ENCODE peak calls at places on chromosome 4, in ten cellular contexts. T is epithelial cell of prostate; O is astrocyte of the hippocampus; C is ureter; Y is right lobe of liver; U is mesendoderm; W is left kidney; J is HCT116; V is AG08395; E is stimulated activated CD4-positive, alpha-beta T cell treated with anti-CD3 and anti-CD28 coated beads, Interleukin-2, amount 100 ng/mL, for 48 hours. G is an unnamed sample.

GRCh38 chr4:123516576-123516975 is 120.0 kb downstream of the SPRY1 start:
- DNase-seq in O (no peak), U (no peak), Y (no peak), W (peak), J (no peak), C (no peak), V (no peak), T (no peak), E (no peak), G (no peak)

GRCh38 chr4:1368421-1369090 is 21.5 kb downstream of the UVSSA start:
- DNase-seq in E (no peak), O (no peak), Y (peak), T (no peak), V (no peak), C (no peak), W (peak), J (no peak), U (no peak), G (no peak)

GRCh38 chr4:155616112-155616511 is 50.5 kb upstream of the GUCY1A1 start:
- DNase-seq in E (no peak), O (no peak), W (no peak), U (no peak), C (no peak), T (no peak), J (no peak), Y (no peak), V (no peak), G (no peak)

GRCh38 chr4:11635336-11635735 is 206.6 kb upstream of the HS3ST1 start:
- DNase-seq in J (peak), E (no peak), U (peak), Y (no peak), T (peak), W (no peak), V (no peak), O (peak), C (no peak), G (no peak)

GRCh38 chr4:167897116-167897515 is 195.2 kb upstream of the ANXA10 start:
- DNase-seq in W (peak), E (no peak), J (peak), U (peak), V (peak), C (peak), T (peak), O (peak), Y (no peak), G (peak)

GRCh38 chr4:100977746-100978397 is 369.5 kb downstream of the PPP3CA start:
- DNase-seq in J (no peak), Y (no peak), E (no peak), C (no peak), W (no peak), V (no peak), U (no peak), O (peak), T (no peak), G (peak)

GRCh38 chr4:6907658-6908191 is 1.9 kb upstream of the TBC1D14 start:
- DNase-seq in O (peak), J (peak), C (no peak), E (no peak), T (no peak), Y (no peak), U (peak), W (peak), V (no peak), G (peak)

GRCh38 chr4:170138580-170139194 is 48.9 kb upstream of the AADAT start:
- DNase-seq in Y (peak), J (peak), E (peak), T (peak), C (peak), U (peak), V (peak), O (peak), W (peak), G (peak)

GRCh38 chr4:150297861-150298474 is 219.7 kb downstream of the DCLK2 start:
- DNase-seq in Y (no peak), O (peak), U (peak), V (peak), T (no peak), E (peak), J (peak), W (peak), C (no peak), G (peak)

GRCh38 chr4:151104621-151105020 is 5.2 kb downstream of the RPS3A start:
- DNase-seq in T (no peak), E (no peak), O (no peak), U (no peak), V (no peak), J (no peak), W (no peak), Y (no peak), C (no peak), G (no peak)

GRCh38 chr4:15066140-15066539 is 63.9 kb downstream of the CPEB2 start:
- DNase-seq in V (no peak), J (no peak), Y (no peak), E (no peak), W (no peak), T (no peak), C (no peak), O (no peak), U (no peak), G (no peak)

GRCh38 chr4:156962551-156962974 is 9.0 kb downstream of the PDGFC start:
- DNase-seq in Y (no peak), C (no peak), T (no peak), U (no peak), J (no peak), O (peak), W (no peak), V (peak), E (no peak), G (peak)

GRCh38 chr4:176191974-176192373 is 3.4 kb downstream of the SPATA4 start:
- DNase-seq in E (no peak), J (no peak), W (no peak), U (no peak), Y (no peak), V (no peak), C (no peak), T (no peak), O (peak), G (no peak)

GRCh38 chr4:113750315-113750714 is 11.2 kb downstream of the CAMK2D start:
- DNase-seq in U (no peak), O (no peak), T (no peak), Y (no peak), E (no peak), V (no peak), J (no peak), C (no peak), W (no peak), G (no peak)